ENCODE peak calls at places on chromosomes 7 and 10, in four cellular contexts. One of them, this sample, is unnamed.

GRCh38 chr7:18278306-18278705 is 217.2 kb upstream of the HDAC9 start:
- DNase-seq in suprapubic skin: no peak
- DNase-seq in transverse colon: no peak
- DNase-seq in CD8-positive, alpha-beta T cell: no peak
- DNase-seq in this sample: no peak

GRCh38 chr7:17099083-17099973 is 199.1 kb upstream of the AHR start:
- DNase-seq in suprapubic skin: peak
- DNase-seq in transverse colon: peak
- DNase-seq in CD8-positive, alpha-beta T cell: no peak
- DNase-seq in this sample: no peak

GRCh38 chr7:67105382-67105781 is 108.7 kb downstream of the TYW1 start:
- DNase-seq in suprapubic skin: no peak
- DNase-seq in transverse colon: no peak
- DNase-seq in CD8-positive, alpha-beta T cell: no peak
- DNase-seq in this sample: no peak

GRCh38 chr10:122565766-122566206 is 5.2 kb downstream of the DMBT1 start:
- DNase-seq in suprapubic skin: peak
- DNase-seq in transverse colon: peak
- DNase-seq in CD8-positive, alpha-beta T cell: peak
- DNase-seq in this sample: peak

GRCh38 chr10:110642980-110643655 is 1.0 kb upstream of the RBM20 start:
- DNase-seq in suprapubic skin: no peak
- DNase-seq in transverse colon: no peak
- DNase-seq in CD8-positive, alpha-beta T cell: no peak
- DNase-seq in this sample: no peak

GRCh38 chr7:46784746-46785145 is 797.2 kb downstream of the TNS3 start:
- DNase-seq in suprapubic skin: no peak
- DNase-seq in transverse colon: no peak
- DNase-seq in CD8-positive, alpha-beta T cell: no peak
- DNase-seq in this sample: no peak

GRCh38 chr7:70156052-70156451 is 557.8 kb downstream of the AUTS2 start:
- DNase-seq in suprapubic skin: no peak
- DNase-seq in transverse colon: no peak
- DNase-seq in CD8-positive, alpha-beta T cell: no peak
- DNase-seq in this sample: no peak

GRCh38 chr10:2839081-2839725 is 228.1 kb upstream of the PFKP start:
- DNase-seq in suprapubic skin: no peak
- DNase-seq in transverse colon: peak
- DNase-seq in CD8-positive, alpha-beta T cell: no peak
- DNase-seq in this sample: no peak

GRCh38 chr10:73759512-73760115 is 15.4 kb downstream of the SEC24C start:
- DNase-seq in suprapubic skin: no peak
- DNase-seq in transverse colon: peak
- DNase-seq in CD8-positive, alpha-beta T cell: peak
- DNase-seq in this sample: peak

GRCh38 chr7:140726304-140726703 is 29.8 kb downstream of the NDUFB2 start:
- DNase-seq in suprapubic skin: no peak
- DNase-seq in transverse colon: no peak
- DNase-seq in CD8-positive, alpha-beta T cell: no peak
- DNase-seq in this sample: no peak

GRCh38 chr10:68727146-68727545 is 6.1 kb downstream of the CCAR1 start:
- DNase-seq in suprapubic skin: no peak
- DNase-seq in transverse colon: no peak
- DNase-seq in CD8-positive, alpha-beta T cell: no peak
- DNase-seq in this sample: no peak

GRCh38 chr7:75642810-75643486 is 95.8 kb downstream of the HIP1 start:
- DNase-seq in suprapubic skin: no peak
- DNase-seq in transverse colon: peak
- DNase-seq in CD8-positive, alpha-beta T cell: peak
- DNase-seq in this sample: no peak

GRCh38 chr7:35268953-35269352 is 15.1 kb upstream of the TBX20 start:
- DNase-seq in suprapubic skin: no peak
- DNase-seq in transverse colon: no peak
- DNase-seq in CD8-positive, alpha-beta T cell: no peak
- DNase-seq in this sample: no peak

GRCh38 chr10:133022784-133023115 is 65.0 kb upstream of the ADGRA1 start:
- DNase-seq in suprapubic skin: no peak
- DNase-seq in transverse colon: no peak
- DNase-seq in CD8-positive, alpha-beta T cell: no peak
- DNase-seq in this sample: no peak

GRCh38 chr7:776992-777520 is 50.0 kb upstream of the PRKAR1B start:
- DNase-seq in suprapubic skin: no peak
- DNase-seq in transverse colon: no peak
- DNase-seq in CD8-positive, alpha-beta T cell: no peak
- DNase-seq in this sample: no peak

GRCh38 chr10:120506674-120507073 is 49.6 kb downstream of the PLPP4 start:
- DNase-seq in suprapubic skin: no peak
- DNase-seq in transverse colon: no peak
- DNase-seq in CD8-positive, alpha-beta T cell: no peak
- DNase-seq in this sample: no peak

GRCh38 chr10:106519376-106520035 is 645.0 kb downstream of the SORCS1 start:
- DNase-seq in suprapubic skin: no peak
- DNase-seq in transverse colon: no peak
- DNase-seq in CD8-positive, alpha-beta T cell: no peak
- DNase-seq in this sample: no peak

GRCh38 chr10:13352519-13352918 is 4.4 kb upstream of the SEPHS1 start:
- DNase-seq in suprapubic skin: no peak
- DNase-seq in transverse colon: no peak
- DNase-seq in CD8-positive, alpha-beta T cell: no peak
- DNase-seq in this sample: no peak

GRCh38 chr10:111835562-111835961 is 348.0 kb downstream of the GPAM start:
- DNase-seq in suprapubic skin: no peak
- DNase-seq in transverse colon: no peak
- DNase-seq in CD8-positive, alpha-beta T cell: no peak
- DNase-seq in this sample: no peak

GRCh38 chr10:23338155-23338828 is 6.3 kb downstream of the C10orf67 start:
- DNase-seq in suprapubic skin: no peak
- DNase-seq in transverse colon: no peak
- DNase-seq in CD8-positive, alpha-beta T cell: no peak
- DNase-seq in this sample: no peak

GRCh38 chr10:103693812-103694205 is 161.6 kb downstream of the SH3PXD2A start:
- DNase-seq in suprapubic skin: no peak
- DNase-seq in transverse colon: no peak
- DNase-seq in CD8-positive, alpha-beta T cell: no peak
- DNase-seq in this sample: no peak

GRCh38 chr10:103697787-103698186 is 157.6 kb downstream of the SH3PXD2A start:
- DNase-seq in suprapubic skin: no peak
- DNase-seq in transverse colon: no peak
- DNase-seq in CD8-positive, alpha-beta T cell: no peak
- DNase-seq in this sample: no peak

GRCh38 chr10:103696411-103697145 is 158.8 kb downstream of the SH3PXD2A start:
- DNase-seq in suprapubic skin: no peak
- DNase-seq in transverse colon: peak
- DNase-seq in CD8-positive, alpha-beta T cell: peak
- DNase-seq in this sample: peak

GRCh38 chr10:103696094-103696410 is 159.3 kb downstream of the SH3PXD2A start:
- DNase-seq in suprapubic skin: no peak
- DNase-seq in transverse colon: no peak
- DNase-seq in CD8-positive, alpha-beta T cell: no peak
- DNase-seq in this sample: no peak

DNA sequence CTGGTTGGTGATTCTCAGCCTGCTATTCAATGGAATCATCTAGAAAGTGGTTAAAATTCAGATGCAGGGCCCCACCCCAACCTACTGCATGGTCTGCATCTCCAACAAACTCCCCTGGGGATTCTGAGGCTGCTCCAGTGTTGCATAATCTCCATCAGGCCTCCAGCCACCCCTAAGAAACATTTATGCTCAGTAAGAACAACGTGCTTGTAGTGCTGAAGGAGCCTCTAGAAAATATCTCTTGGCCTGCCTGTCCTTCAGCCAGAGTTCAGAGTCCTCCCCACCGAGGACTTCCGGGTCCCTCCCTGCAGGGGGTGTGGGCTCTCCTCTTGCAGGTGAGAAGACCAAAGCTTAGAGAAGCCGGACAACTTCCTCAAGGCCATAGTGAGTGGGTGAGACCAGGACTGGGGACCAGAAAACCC is 159.8 kb downstream of the SH3PXD2A start:
- DNase-seq in suprapubic skin: no peak
- DNase-seq in transverse colon: peak
- DNase-seq in CD8-positive, alpha-beta T cell: no peak
- DNase-seq in this sample: no peak
- H3K4me3 ChIP-seq in suprapubic skin: no peak
- H3K4me3 ChIP-seq in transverse colon: no peak
- H3K4me3 ChIP-seq in CD8-positive, alpha-beta T cell: no peak
- H3K4me3 ChIP-seq in this sample: no peak

DNA sequence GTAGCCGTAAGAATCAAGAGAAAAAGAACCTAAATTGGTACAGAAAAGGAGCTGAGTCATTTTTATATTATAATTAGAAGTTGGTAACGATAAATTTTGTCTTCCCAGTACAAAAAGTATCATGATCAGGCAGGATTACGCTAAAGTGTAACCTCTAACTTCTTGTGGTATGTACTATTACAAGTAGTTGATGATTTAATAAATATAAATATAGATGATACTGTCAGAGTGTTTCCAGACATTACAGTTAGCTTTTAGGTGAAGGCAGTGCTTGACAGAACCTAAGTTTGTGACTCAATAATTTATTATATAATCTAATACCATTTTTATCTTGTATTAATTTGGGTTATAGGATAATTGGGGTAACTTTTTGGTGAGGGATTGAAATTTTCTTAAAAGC is 53.4 kb downstream of the ZEB1 start:
- DNase-seq in suprapubic skin: no peak
- DNase-seq in transverse colon: no peak
- DNase-seq in CD8-positive, alpha-beta T cell: no peak
- DNase-seq in this sample: no peak
- H3K4me3 ChIP-seq in suprapubic skin: no peak
- H3K4me3 ChIP-seq in transverse colon: no peak
- H3K4me3 ChIP-seq in CD8-positive, alpha-beta T cell: no peak
- H3K4me3 ChIP-seq in this sample: no peak

GRCh38 chr10:62268027-62268398 is 631 bp downstream of the RTKN2 start:
- DNase-seq in suprapubic skin: no peak
- DNase-seq in transverse colon: no peak
- DNase-seq in CD8-positive, alpha-beta T cell: no peak
- DNase-seq in this sample: no peak

GRCh38 chr10:62266611-62267010 is 2.0 kb downstream of the RTKN2 start:
- DNase-seq in suprapubic skin: no peak
- DNase-seq in transverse colon: no peak
- DNase-seq in CD8-positive, alpha-beta T cell: no peak
- DNase-seq in this sample: no peak

GRCh38 chr10:62264126-62264525 is 4.5 kb downstream of the RTKN2 start:
- DNase-seq in suprapubic skin: no peak
- DNase-seq in transverse colon: no peak
- DNase-seq in CD8-positive, alpha-beta T cell: no peak
- DNase-seq in this sample: no peak

GRCh38 chr10:62264702-62265436 is 3.8 kb downstream of the RTKN2 start:
- DNase-seq in suprapubic skin: no peak
- DNase-seq in transverse colon: no peak
- DNase-seq in CD8-positive, alpha-beta T cell: no peak
- DNase-seq in this sample: no peak

DNA sequence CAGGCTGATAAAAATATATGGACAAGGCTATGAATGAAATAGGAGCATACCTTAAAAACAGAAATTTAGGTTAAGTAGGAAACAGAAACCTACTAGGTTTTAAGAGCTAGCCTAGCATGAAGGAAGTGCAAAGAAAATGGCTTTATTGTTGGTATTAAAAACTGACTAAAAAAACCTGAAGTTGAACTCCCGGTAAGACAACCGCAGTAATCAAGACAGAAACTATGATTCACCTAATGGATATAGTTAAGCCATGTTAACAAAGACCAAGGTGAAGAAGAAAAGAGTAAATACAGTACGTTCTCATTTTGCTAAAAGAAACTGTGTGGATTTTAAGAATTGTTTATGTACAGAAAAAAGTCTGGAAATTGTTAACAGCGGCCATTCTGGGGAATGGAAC is 2.5 kb downstream of the RTKN2 start:
- DNase-seq in suprapubic skin: no peak
- DNase-seq in transverse colon: no peak
- DNase-seq in CD8-positive, alpha-beta T cell: no peak
- DNase-seq in this sample: no peak
- H3K4me3 ChIP-seq in suprapubic skin: no peak
- H3K4me3 ChIP-seq in transverse colon: no peak
- H3K4me3 ChIP-seq in CD8-positive, alpha-beta T cell: no peak
- H3K4me3 ChIP-seq in this sample: no peak

GRCh38 chr10:49700997-49701396 is 21.5 kb downstream of the C10orf53 start:
- DNase-seq in suprapubic skin: no peak
- DNase-seq in transverse colon: no peak
- DNase-seq in CD8-positive, alpha-beta T cell: no peak
- DNase-seq in this sample: no peak
- H3K4me3 ChIP-seq in suprapubic skin: no peak
- H3K4me3 ChIP-seq in transverse colon: no peak
- H3K4me3 ChIP-seq in CD8-positive, alpha-beta T cell: no peak
- H3K4me3 ChIP-seq in this sample: no peak

DNA sequence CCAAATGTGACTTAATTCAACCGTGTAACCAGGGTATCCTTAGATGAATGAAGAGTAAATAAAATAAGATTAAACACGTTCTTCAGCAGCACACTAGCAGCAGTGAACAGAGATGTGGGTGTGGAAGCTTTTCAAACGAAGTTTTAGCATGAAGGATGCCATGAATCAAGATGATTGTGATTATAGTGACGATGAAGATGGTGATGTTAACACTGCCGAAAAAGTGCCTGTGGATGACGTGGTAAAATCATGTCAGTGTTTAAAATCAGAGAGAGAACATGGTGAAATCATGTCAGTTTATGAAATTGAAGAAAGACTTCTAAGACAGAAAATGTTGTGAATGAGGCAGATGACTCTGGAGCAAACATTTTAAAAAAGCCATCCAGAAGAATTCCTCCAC is 19.2 kb downstream of the LCOR start:
- DNase-seq in suprapubic skin: no peak
- DNase-seq in transverse colon: no peak
- DNase-seq in CD8-positive, alpha-beta T cell: no peak
- DNase-seq in this sample: no peak
- H3K4me3 ChIP-seq in suprapubic skin: no peak
- H3K4me3 ChIP-seq in transverse colon: no peak
- H3K4me3 ChIP-seq in CD8-positive, alpha-beta T cell: no peak
- H3K4me3 ChIP-seq in this sample: no peak

DNA sequence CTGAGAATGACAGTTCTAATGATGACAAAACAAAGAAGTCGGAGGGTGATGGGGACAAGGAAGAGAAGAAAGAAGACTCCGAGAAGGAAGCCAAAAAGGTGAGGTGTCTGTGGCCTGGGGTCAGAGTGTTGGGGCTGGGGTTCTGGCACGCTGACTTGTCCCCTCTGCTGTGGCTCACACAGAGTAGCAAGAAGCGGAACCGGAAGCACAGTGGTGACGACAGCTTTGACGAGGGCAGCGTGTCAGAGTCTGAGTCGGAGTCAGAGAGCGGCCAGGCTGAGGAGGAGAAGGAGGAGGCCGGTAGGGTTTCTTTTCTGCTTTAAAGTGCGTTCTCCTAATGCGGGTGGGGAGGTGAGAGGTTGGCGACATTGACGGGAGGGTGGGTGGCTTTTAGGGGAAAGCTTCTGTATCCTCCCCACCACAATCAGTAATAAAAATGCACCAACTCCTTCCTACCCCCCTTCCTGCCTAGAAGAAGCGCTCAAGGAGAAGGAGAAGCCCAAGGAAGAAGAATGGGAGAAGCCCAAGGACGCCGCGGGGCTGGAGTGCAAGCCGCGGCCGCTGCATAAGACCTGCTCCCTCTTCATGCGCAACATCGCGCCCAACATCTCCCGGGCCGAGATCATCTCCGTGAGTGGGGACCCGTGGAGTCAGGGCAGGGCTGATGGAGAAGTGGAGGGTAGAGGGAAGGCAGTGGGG is 4.6 kb downstream of the UFSP1 start:
- DNase-seq in suprapubic skin: no peak
- DNase-seq in transverse colon: no peak
- DNase-seq in CD8-positive, alpha-beta T cell: peak
- DNase-seq in this sample: no peak
- H3K4me3 ChIP-seq in suprapubic skin: no peak
- H3K4me3 ChIP-seq in transverse colon: no peak
- H3K4me3 ChIP-seq in CD8-positive, alpha-beta T cell: no peak
- H3K4me3 ChIP-seq in this sample: no peak